ENCODE peak calls at places on chromosomes 1 and 21, in four cellular contexts. D is heart left ventricle; C is stimulated activated naive CD4-positive, alpha-beta T cell; I is AG20443. A is an unnamed sample.

GRCh38 chr1:215114154-215114933 is 31.8 kb downstream of the KCNK2 start:
- DNase-seq in D (no peak), C (no peak), I (peak; percentile 48), A (no peak)

GRCh38 chr1:212667223-212668139 is 32.2 kb downstream of the BATF3 start:
- DNase-seq in D (peak; percentile 63), C (no peak), I (peak; percentile 92), A (no peak)

GRCh38 chr21:37220433-37220980 is 46.6 kb downstream of the VPS26C start:
- DNase-seq in D (no peak), C (no peak), I (peak; percentile 65), A (no peak)

GRCh38 chr1:77817368-77818209 is 38.1 kb downstream of the MIGA1 start:
- DNase-seq in D (no peak), C (no peak), I (no peak), A (no peak)

GRCh38 chr1:35902671-35903070 is 19.7 kb downstream of the AGO1 start:
- DNase-seq in D (no peak), C (no peak), I (no peak), A (no peak)

GRCh38 chr1:53267761-53268160 is 29.4 kb upstream of the MAGOH start:
- DNase-seq in D (no peak), C (no peak), I (no peak), A (no peak)

GRCh38 chr1:215022723-215023122 is 59.8 kb upstream of the KCNK2 start:
- DNase-seq in D (no peak), C (no peak), I (peak; percentile 40), A (no peak)

GRCh38 chr1:226406401-226406881 is 1.5 kb downstream of the PARP1 start:
- DNase-seq in D (no peak), C (no peak), I (no peak), A (no peak)

GRCh38 chr1:43207229-43207853 is 35.2 kb downstream of the CFAP57 start:
- DNase-seq in D (no peak), C (no peak), I (no peak), A (no peak)

GRCh38 chr1:43339584-43340232 is 2.1 kb downstream of the MPL start:
- DNase-seq in D (no peak), C (no peak), I (no peak), A (no peak)

GRCh38 chr1:222257024-222257423 is 290.9 kb downstream of the HHIPL2 start:
- DNase-seq in D (no peak), C (no peak), I (no peak), A (no peak)

GRCh38 chr1:84620720-84621313 is 46.6 kb upstream of the CTBS start:
- DNase-seq in D (peak; percentile 90), C (peak; percentile 64), I (peak; percentile 95), A (peak; percentile 76)

GRCh38 chr1:35448344-35448801 is 108.8 kb downstream of the KIAA0319L start:
- DNase-seq in D (no peak), C (no peak), I (peak; percentile 93), A (no peak)

GRCh38 chr1:93152835-93153234 is 27.4 kb downstream of the TMED5 start:
- DNase-seq in D (no peak), C (no peak), I (no peak), A (no peak)

GRCh38 chr1:154154534-154155181 is at the start of gene NUP210L:
- DNase-seq in D (peak; percentile 68), C (no peak), I (peak; percentile 29), A (peak; percentile 92)

GRCh38 chr1:229229721-229230135 is 41.2 kb upstream of the RAB4A start:
- DNase-seq in D (no peak), C (no peak), I (peak; percentile 41), A (peak; percentile 61)